ENCODE peak calls at places on chromosomes 2 and 18, in six cellular contexts. N is effector CD8-positive, alpha-beta T cell; K is activated CD8-positive, alpha-beta memory T cell treated with anti-CD3 and anti-CD28 coated beads, Interleukin-2, amount 50 U/mL, for 48 hours; Q is T-cell; B is ELF-1; E is cardiac fibroblast. S is an unnamed sample.

GRCh38 chr18:52337286-52337685 is 2.7 kb upstream of the DCC start:
- DNase-seq in N (no peak), K (no peak), Q (no peak), B (no peak), E (no peak), S (no peak)

GRCh38 chr2:237122214-237122666 is 36.6 kb downstream of the COPS8 start:
- DNase-seq in N (no peak), K (peak; percentile 77), Q (peak; percentile 5), B (peak; percentile 71), E (peak; percentile 91), S (peak; percentile 68)

GRCh38 chr2:177692828-177693269 is 300.3 kb downstream of the AGPS start:
- DNase-seq in N (no peak), K (no peak), Q (no peak), B (peak; percentile 28), E (no peak), S (peak; percentile 7)

GRCh38 chr18:28003451-28003850 is 173.5 kb downstream of the CDH2 start:
- DNase-seq in N (no peak), K (no peak), Q (no peak), B (no peak), E (peak; percentile 87), S (no peak)

GRCh38 chr18:42706618-42707017 is 408.9 kb downstream of the RIT2 start:
- DNase-seq in N (no peak), K (no peak), Q (no peak), B (peak; percentile 60), E (no peak), S (no peak)

GRCh38 chr2:121382744-121383143 is 97.7 kb upstream of the TFCP2L1 start:
- DNase-seq in N (no peak), K (no peak), Q (no peak), B (no peak), E (peak; percentile 31), S (no peak)

GRCh38 chr2:136115183-136115751 is 2.7 kb downstream of the CXCR4 start:
- DNase-seq in N (no peak), K (no peak), Q (no peak), B (no peak), E (no peak), S (no peak)

GRCh38 chr2:70570041-70570661 is 16.5 kb upstream of the TGFA start:
- DNase-seq in N (no peak), K (no peak), Q (no peak), B (peak; percentile 58), E (no peak), S (peak; percentile 57)

GRCh38 chr2:26770986-26771586 is 7.0 kb downstream of the SLC35F6 start:
- DNase-seq in N (peak; percentile 17), K (no peak), Q (peak; percentile 22), B (no peak), E (peak; percentile 89), S (peak; percentile 63)

GRCh38 chr18:35282353-35282752 is 7.7 kb downstream of the ZSCAN30 start:
- DNase-seq in N (no peak), K (no peak), Q (no peak), B (no peak), E (peak; percentile 96), S (no peak)